ENCODE peak calls at places on chromosomes 4 and X, in four cellular contexts. M, O, F and R are unnamed samples. For H3K9me3 and H3K27me3, the result is how much of the 10 kb centered on the place peaks cover.

GRCh38 chr4:29805245-29805644 is 914.9 kb upstream of the PCDH7 start:
- DNase-seq in O (no peak), M (no peak), F (no peak), R (no peak)

GRCh38 chr4:1384675-1385372 is 21.4 kb downstream of the NKX1-1 start:
- DNase-seq in M (no peak), O (no peak), F (no peak), R (no peak)

GRCh38 chrX:29487214-29487613 is 728.1 kb upstream of the MAGEB2 start:
- DNase-seq in M (no peak), O (no peak), F (no peak), R (no peak)

GRCh38 chr4:53474178-53474577 is 96.7 kb downstream of the FIP1L1 start:
- DNase-seq in F (no peak), O (no peak), M (no peak), R (no peak)

GRCh38 chr4:76801621-76802545 is 96.1 kb downstream of the SOWAHB start:
- DNase-seq in M (no peak), F (no peak), O (peak), R (no peak)

GRCh38 chr4:182343435-182343834 is 100.2 kb downstream of the TENM3 start:
- DNase-seq in F (no peak), O (no peak), M (no peak), R (no peak)

GRCh38 chrX:53239474-53239873 is 14.5 kb upstream of the KDM5C start:
- DNase-seq in F (no peak), O (no peak), M (no peak), R (no peak)

GRCh38 chrX:49610718-49611310 is 12.0 kb downstream of the GAGE1 start:
- DNase-seq in M (no peak), O (no peak), F (no peak), R (no peak)

GRCh38 chr4:7828011-7828720 is 111.5 kb downstream of the AFAP1 start:
- DNase-seq in M (no peak), O (peak), F (peak), R (peak)

GRCh38 chr4:17788956-17789355 is 7.5 kb upstream of the FAM184B start:
- DNase-seq in O (no peak), F (no peak), M (peak), R (no peak)

GRCh38 chr4:103429283-103429682 is 231.1 kb upstream of the CENPE start:
- DNase-seq in F (no peak), M (no peak), O (no peak), R (no peak)

GRCh38 chrX:23003121-23003520 is 3.4 kb downstream of the DDX53 start:
- DNase-seq in M (no peak), F (no peak), O (no peak), R (no peak)

GRCh38 chr4:82785248-82786003 is 13.2 kb downstream of the SCD5 start:
- DNase-seq in F (no peak), M (no peak), O (no peak), R (no peak)

GRCh38 chr4:81648576-81649272 is 177.0 kb upstream of the RASGEF1B start:
- DNase-seq in M (no peak), F (no peak), O (no peak), R (no peak)

GRCh38 chrX:10243056-10243455 is 86.3 kb downstream of the CLCN4 start:
- DNase-seq in M (no peak), F (no peak), O (no peak), R (no peak)

GRCh38 chrX:10239611-10240064 is 82.9 kb downstream of the CLCN4 start:
- DNase-seq in O (no peak), F (no peak), M (no peak), R (no peak)

GRCh38 chrX:10240918-10241317 is 84.1 kb downstream of the CLCN4 start:
- DNase-seq in O (no peak), F (no peak), M (no peak), R (no peak)

GRCh38 chrX:10245219-10245618 is 88.4 kb downstream of the CLCN4 start:
- DNase-seq in M (no peak), O (no peak), F (no peak), R (no peak)

GRCh38 chrX:10242036-10242435 is 85.3 kb downstream of the CLCN4 start:
- DNase-seq in F (no peak), M (no peak), O (no peak), R (no peak)
- H3K9me3 ChIP-seq in F (under half), M (under half), O (under half), R (under half)

GRCh38 chr4:80271806-80272205 is 5.3 kb downstream of the FGF5 start:
- DNase-seq in M (no peak), F (no peak), O (no peak), R (no peak)
- H3K27me3 ChIP-seq in M (under half), F (under half), O (under half), R (under half)

GRCh38 chrX:13816899-13817298 is at the start of gene GPM6B:
- DNase-seq in O (no peak), F (no peak), M (no peak), R (no peak)
- H3K4me3 ChIP-seq in O (no peak), F (no peak), M (peak), R (no peak)

GRCh38 chrX:108298165-108298602 is 140.0 kb downstream of the COL4A6 start:
- DNase-seq in F (no peak), M (no peak), O (no peak), R (no peak)

GRCh38 chrX:108297290-108297689 is 140.9 kb downstream of the COL4A6 start:
- DNase-seq in F (no peak), O (no peak), M (no peak), R (no peak)

GRCh38 chrX:108303682-108304081 is 134.5 kb downstream of the COL4A6 start:
- DNase-seq in O (no peak), M (no peak), F (no peak), R (no peak)

GRCh38 chrX:108299101-108299591 is 139.1 kb downstream of the COL4A6 start:
- DNase-seq in O (no peak), M (no peak), F (no peak), R (no peak)

DNA sequence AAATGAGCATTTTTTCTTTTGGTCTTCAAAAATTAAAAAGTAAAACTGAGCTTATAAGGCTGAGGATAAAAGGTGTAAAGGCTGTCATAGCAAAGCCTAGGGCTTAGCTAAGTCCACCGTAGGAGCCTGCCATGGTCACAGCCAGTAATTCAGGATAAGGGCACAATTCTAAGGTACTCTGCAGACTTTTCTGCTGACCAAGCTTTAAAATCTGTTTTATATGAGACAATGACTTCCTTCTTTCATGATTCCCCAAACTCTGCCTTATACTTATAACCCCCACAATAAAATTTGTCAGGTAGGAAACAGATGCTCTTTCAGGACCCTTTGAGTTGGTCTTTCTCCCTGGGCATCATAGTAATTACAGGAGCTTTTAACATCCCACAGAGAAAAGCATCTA is 138.5 kb downstream of the COL4A6 start:
- DNase-seq in M (no peak), F (no peak), O (no peak), R (no peak)
- H3K9me3 ChIP-seq in M (under half), F (under half), O (under half), R (under half)

GRCh38 chr4:137471895-137472294 is 60.4 kb downstream of the PCDH18 start:
- DNase-seq in F (no peak), O (no peak), M (no peak), R (no peak)

GRCh38 chr4:137470806-137471205 is 61.5 kb downstream of the PCDH18 start:
- DNase-seq in M (no peak), F (no peak), O (no peak), R (no peak)

GRCh38 chr4:137474711-137475301 is 57.5 kb downstream of the PCDH18 start:
- DNase-seq in M (no peak), F (no peak), O (no peak), R (no peak)

GRCh38 chr4:137468836-137469235 is 63.5 kb downstream of the PCDH18 start:
- DNase-seq in M (no peak), O (no peak), F (no peak), R (no peak)

DNA sequence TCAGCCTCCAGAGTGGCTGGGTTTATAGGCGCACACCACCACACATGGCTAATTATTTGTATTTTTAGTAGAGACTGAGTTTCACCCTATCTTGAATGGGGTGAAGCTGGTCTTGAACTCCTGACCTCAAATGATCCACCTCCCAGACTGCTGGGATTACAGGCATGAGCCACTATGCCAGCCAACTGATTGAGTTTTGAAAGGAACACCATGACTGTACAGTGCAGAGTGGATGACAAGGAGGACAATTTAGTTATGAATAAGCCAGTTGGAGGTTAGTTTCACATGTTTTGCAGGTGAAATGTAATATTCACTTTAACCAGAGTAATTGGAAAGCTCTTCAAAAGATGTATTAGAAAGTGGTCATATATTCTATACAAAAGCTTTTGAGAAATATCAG is 60.8 kb downstream of the PCDH18 start:
- DNase-seq in O (no peak), M (no peak), F (no peak), R (no peak)
- H3K27me3 ChIP-seq in O (under half), M (under half), F (under half), R (under half)

GRCh38 chrX:119273807-119274192 is 37.7 kb downstream of the PGRMC1 start:
- DNase-seq in O (no peak), F (no peak), M (no peak), R (no peak)

DNA sequence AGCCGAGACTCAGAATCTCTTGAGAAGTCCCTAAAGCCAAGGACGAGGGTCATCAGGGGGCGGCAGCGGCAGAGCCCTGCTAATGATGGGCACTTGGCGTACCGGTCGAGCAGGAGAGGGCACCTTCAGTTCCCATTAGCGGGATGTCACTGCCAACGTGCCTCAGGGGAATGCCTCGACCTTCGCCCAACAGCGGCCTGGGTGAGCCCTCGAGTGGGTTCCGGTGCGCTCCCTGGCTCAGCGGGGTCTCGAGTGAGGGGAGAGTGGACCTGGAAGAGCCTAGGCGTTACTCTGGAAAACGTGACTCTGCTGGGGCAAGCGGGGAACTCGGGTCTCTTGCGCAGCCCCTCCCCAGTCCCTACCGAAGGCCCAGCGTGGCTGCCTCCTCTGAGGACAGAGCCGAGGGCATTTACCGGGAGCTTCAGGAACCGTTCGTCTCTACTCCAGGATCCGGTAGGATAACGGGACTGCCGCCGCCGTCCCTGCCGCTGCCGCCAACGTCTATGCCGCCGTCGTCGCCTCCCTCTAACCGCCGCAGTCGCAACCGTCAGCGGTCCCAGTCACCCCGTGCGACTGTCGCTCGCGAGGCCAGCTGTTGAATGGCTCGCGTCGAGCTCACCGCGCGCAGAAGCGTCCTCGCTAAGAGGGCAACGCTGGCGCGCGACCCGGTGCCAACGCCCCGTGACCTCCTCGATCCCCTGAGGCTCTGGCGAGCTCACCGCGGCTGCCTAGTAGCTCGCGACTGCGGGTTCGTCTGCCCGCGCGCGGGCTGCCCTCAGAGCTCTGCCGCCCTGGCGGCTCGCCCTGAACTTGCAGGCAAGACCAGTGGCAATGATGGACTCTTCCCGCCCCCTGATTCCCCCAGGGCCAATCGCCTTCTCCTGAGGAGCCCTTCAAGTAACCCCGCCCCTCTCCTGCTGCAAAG is 37.1 kb downstream of the PGRMC1 start:
- DNase-seq in F (peak), M (no peak), O (peak), R (peak)
- H3K4me3 ChIP-seq in F (no peak), M (peak), O (peak), R (peak)

GRCh38 chr4:169379688-169380087 is 108.9 kb upstream of the SH3RF1 start:
- DNase-seq in M (no peak), F (no peak), O (no peak), R (no peak)
- H3K9me3 ChIP-seq in M (under half), F (under half), O (under half), R (under half)

GRCh38 chr4:5152521-5152920 is 101.2 kb downstream of the STK32B start:
- DNase-seq in O (no peak), M (peak), F (no peak), R (no peak)
- H3K27me3 ChIP-seq in O (under half), M (under half), F (under half), R (under half)

DNA sequence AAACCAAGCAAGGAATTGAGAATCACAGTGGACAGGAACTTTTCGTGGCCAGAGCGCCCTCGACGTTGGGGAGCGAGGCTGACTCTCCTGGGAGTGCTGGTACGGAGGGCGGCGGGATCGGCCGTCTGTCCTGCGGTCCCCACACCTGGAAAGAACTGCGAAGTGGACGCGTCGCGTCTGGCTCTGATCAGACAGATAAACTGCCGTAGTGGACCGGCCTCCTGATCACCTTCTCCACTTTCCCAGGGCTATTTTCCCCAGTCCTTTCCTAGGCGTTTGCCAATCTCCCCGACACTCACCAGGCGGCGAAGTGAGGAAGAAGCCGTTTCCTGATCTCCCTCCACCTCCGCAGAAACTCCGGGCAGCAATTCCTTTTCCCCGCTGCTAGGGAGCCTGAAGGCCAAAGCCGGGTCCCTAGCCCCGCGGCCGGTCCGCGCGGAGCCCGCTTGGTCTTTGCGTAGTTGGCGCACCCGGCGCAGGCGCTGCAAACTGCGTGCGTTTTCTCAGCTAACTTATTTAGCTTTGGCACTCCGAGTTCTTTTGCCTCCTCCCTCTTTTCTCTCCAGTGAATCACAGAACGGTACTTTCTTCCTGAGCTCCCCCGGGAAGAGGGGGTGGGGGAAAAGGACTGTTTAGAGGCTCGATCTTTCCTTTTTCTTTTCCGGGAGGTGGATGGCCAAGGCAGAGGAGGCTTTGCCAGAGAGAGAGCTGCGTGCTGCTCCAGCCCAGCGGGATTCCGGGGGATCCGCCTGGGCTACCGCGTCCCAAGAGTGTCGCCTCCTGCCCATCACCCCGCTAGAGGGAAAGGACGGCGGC is at the start of gene ARSJ:
- DNase-seq in F (peak), M (no peak), O (peak), R (no peak)
- H3K4me3 ChIP-seq in F (peak), M (peak), O (peak), R (peak)